ENCODE peak calls at places on chromosomes 6 and 20, in five cellular contexts. J is cardiac fibroblast, R is epithelial cell of esophagus, L is AG04450, I is left lung. Z is an unnamed sample.

GRCh38 chr20:54134445-54135220 is 39.2 kb downstream of the CYP24A1 start:
- DNase-seq in J (no peak), R (peak), L (no peak), I (no peak), Z (peak)

GRCh38 chr20:19628570-19629134 is 129.4 kb upstream of the RIN2 start:
- DNase-seq in J (peak), R (peak), L (peak), I (no peak), Z (peak)

GRCh38 chr6:158939255-158940170 is 60.5 kb downstream of the RSPH3 start:
- DNase-seq in J (no peak), R (no peak), L (no peak), I (no peak), Z (no peak)

GRCh38 chr6:31826793-31827285 is 699 bp upstream of the HSPA1B start:
- DNase-seq in J (peak), R (peak), L (no peak), I (peak), Z (peak)

GRCh38 chr6:108903796-108904195 is 55.6 kb downstream of the ARMC2 start:
- DNase-seq in J (no peak), R (no peak), L (no peak), I (no peak), Z (no peak)

GRCh38 chr6:156741287-156742073 is 35.7 kb upstream of the ARID1B start:
- DNase-seq in J (no peak), R (no peak), L (no peak), I (no peak), Z (no peak)

GRCh38 chr6:139540276-139540675 is 165.8 kb upstream of the CITED2 start:
- DNase-seq in J (peak), R (peak), L (no peak), I (peak), Z (peak)

GRCh38 chr20:42260216-42260615 is 642.0 kb upstream of the CHD6 start:
- DNase-seq in J (no peak), R (no peak), L (no peak), I (no peak), Z (no peak)

GRCh38 chr20:17825949-17826843 is 126.4 kb downstream of the BANF2 start:
- DNase-seq in J (no peak), R (no peak), L (no peak), I (no peak), Z (no peak)

GRCh38 chr20:8305449-8305978 is 173.4 kb downstream of the PLCB1 start:
- DNase-seq in J (peak), R (peak), L (no peak), I (peak), Z (peak)

GRCh38 chr6:24980507-24981384 is 45.0 kb upstream of the RIPOR2 start:
- DNase-seq in J (peak), R (no peak), L (no peak), I (no peak), Z (peak)

GRCh38 chr20:52346797-52347196 is 155.2 kb upstream of the ZFP64 start:
- DNase-seq in J (no peak), R (peak), L (no peak), I (no peak), Z (no peak)

GRCh38 chr20:32871622-32872160 is 13.0 kb downstream of the EFCAB8 start:
- DNase-seq in J (no peak), R (no peak), L (no peak), I (no peak), Z (no peak)

GRCh38 chr6:32664827-32665362 is 1.6 kb downstream of the HLA-DQB1 start:
- DNase-seq in J (no peak), R (peak), L (no peak), I (no peak), Z (no peak)

GRCh38 chr6:41439524-41440418 is 104.4 kb downstream of the NCR2 start:
- DNase-seq in J (no peak), R (no peak), L (no peak), I (no peak), Z (no peak)

GRCh38 chr6:57147955-57148858 is 23.9 kb upstream of the BAG2 start:
- DNase-seq in J (no peak), R (no peak), L (no peak), I (no peak), Z (no peak)

GRCh38 chr6:514396-514973 is 122.9 kb downstream of the IRF4 start:
- DNase-seq in J (no peak), R (no peak), L (no peak), I (no peak), Z (no peak)

GRCh38 chr6:127515794-127516675 is 3.1 kb downstream of the MTCL3 start:
- DNase-seq in J (peak), R (peak), L (no peak), I (peak), Z (peak)

GRCh38 chr20:50729925-50730764 is 1.2 kb upstream of the PARD6B start:
- DNase-seq in J (peak), R (no peak), L (no peak), I (no peak), Z (no peak)

GRCh38 chr6:15534970-15535369 is 127.9 kb downstream of the DTNBP1 start:
- DNase-seq in J (no peak), R (no peak), L (no peak), I (no peak), Z (no peak)

GRCh38 chr6:16361861-16362260 is 123.5 kb downstream of the GMPR start:
- DNase-seq in J (no peak), R (no peak), L (no peak), I (no peak), Z (no peak)

GRCh38 chr20:25514195-25514594 is 71.1 kb downstream of the NINL start:
- DNase-seq in J (no peak), R (no peak), L (no peak), I (no peak), Z (no peak)

GRCh38 chr6:156870926-156871539 is 93.9 kb downstream of the ARID1B start:
- DNase-seq in J (no peak), R (no peak), L (no peak), I (no peak), Z (no peak)

GRCh38 chr6:83605517-83605916 is 93.2 kb downstream of the PRSS35 start:
- DNase-seq in J (no peak), R (no peak), L (no peak), I (no peak), Z (no peak)

GRCh38 chr6:5036309-5036708 is 32.5 kb upstream of the RPP40 start:
- DNase-seq in J (peak), R (peak), L (no peak), I (no peak), Z (peak)

GRCh38 chr6:161486903-161487531 is 213.2 kb upstream of the AGPAT4 start:
- DNase-seq in J (no peak), R (peak), L (no peak), I (no peak), Z (peak)

GRCh38 chr6:17948725-17949124 is 38.7 kb downstream of the KIF13A start:
- DNase-seq in J (no peak), R (no peak), L (no peak), I (no peak), Z (no peak)

GRCh38 chr6:135226537-135226936 is 45.4 kb downstream of the MYB start:
- DNase-seq in J (no peak), R (no peak), L (no peak), I (no peak), Z (no peak)

GRCh38 chr6:33988121-33989015 is 157.5 kb downstream of the GRM4 start:
- DNase-seq in J (no peak), R (no peak), L (no peak), I (no peak), Z (no peak)

GRCh38 chr20:62558779-62559178 is 83.0 kb upstream of the GATA5 start:
- DNase-seq in J (no peak), R (no peak), L (no peak), I (no peak), Z (no peak)

GRCh38 chr6:122717350-122717749 is 62.2 kb upstream of the FABP7 start:
- DNase-seq in J (peak), R (peak), L (no peak), I (no peak), Z (peak)

GRCh38 chr20:59042151-59042795 is at the start of gene PRELID3B:
- DNase-seq in J (peak), R (peak), L (no peak), I (no peak), Z (no peak)

GRCh38 chr20:34473262-34473883 is 42.8 kb upstream of the DYNLRB1 start:
- DNase-seq in J (peak), R (peak), L (no peak), I (peak), Z (peak)

GRCh38 chr6:42177514-42178364 is 4.6 kb downstream of the GUCA1A start:
- DNase-seq in J (no peak), R (no peak), L (no peak), I (no peak), Z (no peak)

GRCh38 chr20:50276119-50277063 is 85.8 kb downstream of the CEBPB start:
- DNase-seq in J (no peak), R (no peak), L (no peak), I (peak), Z (no peak)

GRCh38 chr6:3742426-3743344 is 8.8 kb downstream of the PXDC1 start:
- DNase-seq in J (peak), R (peak), L (no peak), I (peak), Z (peak)

GRCh38 chr6:3217286-3217685 is 10.2 kb downstream of the TUBB2B start:
- DNase-seq in J (no peak), R (no peak), L (no peak), I (no peak), Z (no peak)

GRCh38 chr6:154638369-154638768 is 94.8 kb upstream of the SCAF8 start:
- DNase-seq in J (no peak), R (no peak), L (no peak), I (no peak), Z (peak)

GRCh38 chr6:163329991-163330390 is 84.5 kb upstream of the QKI start:
- DNase-seq in J (no peak), R (no peak), L (no peak), I (no peak), Z (no peak)

DNA sequence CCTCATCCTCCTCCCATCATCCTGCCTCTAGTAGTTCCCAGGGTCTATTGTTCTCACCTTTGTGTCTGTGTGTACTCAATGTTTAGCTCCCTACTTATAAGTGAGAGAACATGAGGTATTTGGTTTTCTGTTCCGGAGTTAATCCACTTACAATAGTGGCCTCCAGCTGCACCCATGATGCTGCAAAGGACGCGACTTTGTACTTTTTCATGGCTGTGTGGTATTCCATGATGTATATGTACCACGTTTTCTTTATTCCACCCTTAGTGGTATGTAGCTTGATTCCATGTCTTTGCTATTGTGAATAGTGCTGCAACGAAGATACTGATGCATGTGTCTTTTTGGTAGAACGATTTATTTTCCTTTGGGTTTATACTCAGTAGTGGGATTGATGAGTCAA is 18.5 kb upstream of the ABT1 start:
- DNase-seq in J (no peak), R (no peak), L (no peak), I (no peak), Z (no peak)
- H3K4me3 ChIP-seq in J (no peak), R (no peak), L (no peak), I (no peak), Z (no peak)

DNA sequence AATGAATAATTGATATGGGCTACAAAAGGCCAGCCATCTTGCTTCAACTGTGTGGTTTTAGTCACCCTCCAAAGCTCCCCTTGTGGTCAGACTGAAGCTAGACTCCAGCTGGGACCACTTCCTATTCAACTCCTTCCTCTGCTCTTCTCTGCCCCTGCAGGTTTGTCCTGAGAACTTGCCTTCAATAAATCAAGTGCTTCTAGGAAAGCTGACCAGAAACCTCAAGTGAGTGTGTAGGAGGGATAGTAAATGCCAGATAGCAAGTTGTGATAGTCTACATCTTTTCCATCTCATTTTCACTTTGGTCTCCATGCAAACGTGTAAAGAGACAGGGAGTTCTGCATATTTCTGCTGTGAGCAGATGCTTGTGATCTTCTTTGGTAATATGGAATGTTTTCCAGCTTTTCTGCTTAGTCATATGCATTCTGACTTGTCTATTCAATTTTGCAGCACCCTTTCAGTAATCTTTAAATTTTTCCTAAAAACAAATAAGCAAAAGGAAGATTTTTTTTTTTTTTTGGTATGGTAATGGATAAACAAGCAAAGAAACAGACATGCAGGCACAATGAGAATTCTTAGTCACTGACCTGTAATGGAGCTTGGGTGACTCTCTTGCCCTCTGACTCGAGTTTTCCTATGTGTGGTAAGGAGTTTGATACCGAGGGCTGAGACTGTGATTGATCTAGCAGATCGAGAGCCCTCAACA is 201.3 kb upstream of the BTBD3 start:
- DNase-seq in J (peak), R (peak), L (peak), I (no peak), Z (peak)
- TF ChIP-seq CTCF in J (peak), R (no peak), L (peak), I (no peak), Z (peak)

GRCh38 chr20:3473944-3474343 is 3.1 kb downstream of the ATRN start:
- DNase-seq in J (no peak), R (no peak), L (no peak), I (no peak), Z (no peak)

GRCh38 chr20:3470627-3471396 is at the start of gene ATRN:
- DNase-seq in J (peak), R (peak), L (peak), I (peak), Z (peak)

GRCh38 chr20:3471397-3472021 is 691 bp downstream of the ATRN start:
- DNase-seq in J (no peak), R (no peak), L (no peak), I (no peak), Z (no peak)

GRCh38 chr20:3473324-3473723 is 2.5 kb downstream of the ATRN start:
- DNase-seq in J (no peak), R (no peak), L (no peak), I (no peak), Z (no peak)

DNA sequence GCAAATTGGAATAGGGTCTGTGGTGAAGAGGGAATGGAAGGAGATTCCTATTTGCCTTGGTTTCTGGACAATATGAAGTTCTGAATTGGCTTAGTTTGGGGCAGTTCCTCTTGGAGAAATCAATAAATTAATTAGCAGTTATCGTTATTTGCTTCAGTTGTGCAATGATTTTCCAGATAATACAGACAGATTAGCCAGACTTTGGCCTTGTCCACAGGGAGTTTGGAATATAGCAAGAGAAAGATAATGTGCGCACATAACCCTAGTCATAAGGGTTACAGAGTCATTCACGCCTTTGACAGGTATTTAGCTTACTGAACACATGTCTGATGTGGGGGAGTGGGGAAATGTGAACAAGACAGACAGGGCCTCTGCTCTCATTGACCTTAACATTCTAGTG is 1.3 kb downstream of the ATRN start:
- DNase-seq in J (no peak), R (peak), L (no peak), I (no peak), Z (no peak)
- H3K4me3 ChIP-seq in J (peak), R (peak), L (peak), I (peak), Z (peak)

DNA sequence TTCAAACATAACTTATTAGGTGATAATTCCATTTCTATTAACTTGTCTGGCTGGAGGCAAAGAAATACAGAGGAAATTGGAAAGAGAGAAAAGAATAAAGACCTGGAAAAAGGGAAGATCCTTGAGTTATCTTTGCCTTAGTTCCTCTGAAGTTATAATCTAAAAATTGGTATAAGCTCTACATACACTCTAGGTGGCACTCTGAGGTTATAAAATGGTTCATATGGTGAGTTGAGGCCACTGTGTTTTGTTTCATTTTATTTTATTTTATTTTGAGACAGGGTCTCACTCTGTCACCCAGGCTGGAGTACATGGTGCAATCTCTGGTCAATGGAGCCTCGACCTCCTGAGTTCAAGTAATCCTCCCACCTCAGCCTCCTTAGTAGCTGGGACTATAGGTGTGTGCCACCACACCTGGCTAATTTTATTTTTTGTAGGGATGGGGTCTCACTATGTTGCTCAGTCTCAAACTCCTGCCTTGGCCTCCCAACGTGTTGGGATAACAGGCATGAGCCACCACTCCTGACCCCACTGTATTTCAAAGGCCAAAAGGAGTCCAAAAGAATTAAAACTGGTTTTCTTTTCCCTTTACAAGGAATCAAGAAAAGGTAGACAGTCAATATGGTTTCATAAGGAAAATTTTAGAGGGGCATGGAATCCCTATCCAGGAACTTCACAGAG is 19.4 kb downstream of the GPX6 start:
- DNase-seq in J (peak), R (peak), L (no peak), I (no peak), Z (peak)
- TF ChIP-seq CTCF in J (no peak), R (peak), L (no peak), I (no peak), Z (peak)

GRCh38 chr20:31844737-31845299 is 586 bp downstream of the FOXS1 start:
- DNase-seq in J (no peak), R (no peak), L (no peak), I (no peak), Z (no peak)

GRCh38 chr20:31843288-31843687 is 2.1 kb downstream of the FOXS1 start:
- DNase-seq in J (no peak), R (no peak), L (no peak), I (no peak), Z (no peak)

GRCh38 chr20:31845300-31845863 is at the start of gene FOXS1:
- DNase-seq in J (peak), R (no peak), L (no peak), I (no peak), Z (peak)

GRCh38 chr20:31842471-31843157 is 2.8 kb downstream of the FOXS1 start:
- DNase-seq in J (peak), R (no peak), L (no peak), I (no peak), Z (peak)

GRCh38 chr20:31843881-31844280 is 1.5 kb downstream of the FOXS1 start:
- DNase-seq in J (no peak), R (no peak), L (no peak), I (no peak), Z (no peak)
- H3K4me3 ChIP-seq in J (peak), R (no peak), L (no peak), I (peak), Z (no peak)

Z was measured in fibroblast of pulmonary artery.